ENCODE peak calls at places on chromosomes 5 and 9, in four cellular contexts. T is ovary, W is AG04450, P is fibroblast of lung. X is an unnamed sample.

GRCh38 chr5:9046756-9047481 is 499.0 kb downstream of the SEMA5A start:
- DNase-seq in P (peak), W (peak), T (no peak), X (no peak)

GRCh38 chr5:103407399-103407798 is 148.8 kb downstream of the MACIR start:
- DNase-seq in W (no peak), P (peak), T (no peak), X (no peak)

GRCh38 chr5:43037929-43038510 is 2.1 kb downstream of the ANXA2R start:
- DNase-seq in W (no peak), P (peak), T (no peak), X (no peak)

GRCh38 chr5:38208782-38209378 is 49.5 kb upstream of the EGFLAM start:
- DNase-seq in T (peak), W (peak), P (peak), X (no peak)

GRCh38 chr5:109965634-109966033 is 275.9 kb downstream of the MAN2A1 start:
- DNase-seq in P (no peak), T (no peak), W (no peak), X (no peak)

GRCh38 chr5:147818290-147818689 is 13.2 kb downstream of the SPINK1 start:
- DNase-seq in W (no peak), P (no peak), T (no peak), X (no peak)

GRCh38 chr5:139140631-139141071 is 57.5 kb downstream of the SIL1 start:
- DNase-seq in T (no peak), W (no peak), P (peak), X (no peak)

GRCh38 chr9:9003184-9003583 is 1203.6 kb upstream of the DMAC1 start:
- DNase-seq in P (peak), T (peak), W (no peak), X (no peak)

GRCh38 chr5:31049461-31049860 is 144.0 kb upstream of the CDH6 start:
- DNase-seq in P (no peak), W (no peak), T (no peak), X (no peak)

GRCh38 chr9:35827486-35827885 is 1.0 kb downstream of the FAM221B start:
- DNase-seq in P (peak), W (no peak), T (no peak), X (no peak)

GRCh38 chr5:150057996-150058395 is 28.4 kb downstream of the CSF1R start:
- DNase-seq in P (no peak), T (no peak), W (no peak), X (no peak)

GRCh38 chr5:74199005-74199404 is 441.5 kb downstream of the ENC1 start:
- DNase-seq in W (no peak), P (peak), T (no peak), X (no peak)

GRCh38 chr5:122195784-122196394 is 66.5 kb downstream of the ZNF474 start:
- DNase-seq in T (peak), P (peak), W (peak), X (no peak)

GRCh38 chr5:74404574-74405310 is 235.8 kb downstream of the ENC1 start:
- DNase-seq in T (no peak), W (no peak), P (no peak), X (no peak)

GRCh38 chr5:127519527-127519926 is 2.1 kb downstream of the PRRC1 start:
- DNase-seq in W (no peak), T (no peak), P (no peak), X (no peak)

GRCh38 chr9:135559606-135560005 is 1.9 kb upstream of the PAEP start:
- DNase-seq in W (no peak), P (no peak), T (no peak), X (no peak)

GRCh38 chr9:20379804-20380225 is 242.5 kb downstream of the MLLT3 start:
- DNase-seq in W (no peak), P (no peak), T (no peak), X (no peak)

DNA sequence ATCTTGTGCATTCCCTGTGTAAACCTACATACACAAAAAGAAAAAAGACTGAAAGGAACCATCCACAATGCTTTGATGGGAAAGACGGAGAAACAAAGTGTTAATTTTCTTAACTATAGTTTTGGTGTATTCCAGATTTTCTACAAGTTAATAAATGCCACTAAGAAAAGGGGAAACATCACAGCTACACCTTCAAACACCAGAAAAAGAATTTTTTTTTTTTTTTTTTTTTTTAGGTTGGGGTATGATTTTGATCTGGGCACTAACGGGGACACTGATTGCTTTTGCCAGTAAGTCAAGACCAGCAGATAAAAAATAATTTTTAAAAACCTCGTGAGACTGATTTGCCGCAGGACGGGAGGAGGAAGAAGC is 334 bp upstream of the THG1L start:
- DNase-seq in P (no peak), T (no peak), W (no peak), X (no peak)
- H3K27ac ChIP-seq in P (peak), T (no peak), W (peak), X (peak)

DNA sequence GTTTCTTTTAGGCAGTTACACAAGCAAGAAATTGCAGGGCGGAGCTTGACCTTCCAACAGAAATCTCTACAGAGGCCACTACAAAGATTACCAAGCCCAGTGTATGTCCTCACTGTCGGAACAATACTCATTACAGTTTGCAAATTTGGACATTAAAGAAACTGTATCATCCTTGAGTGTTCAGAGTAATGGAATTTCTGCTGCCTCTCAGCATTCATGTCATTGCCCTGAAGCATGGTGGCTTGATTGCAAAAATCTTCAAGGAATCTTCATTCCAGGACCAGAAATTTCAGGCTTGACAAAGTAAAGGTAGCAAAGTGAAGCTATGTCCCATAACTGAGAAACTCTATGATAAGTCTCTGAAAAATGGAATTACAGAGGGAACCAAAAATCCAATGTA is 134.6 kb upstream of the MAP3K1 start:
- DNase-seq in P (no peak), W (no peak), T (no peak), X (no peak)
- H3K27ac ChIP-seq in P (no peak), W (no peak), T (no peak), X (no peak)

GRCh38 chr5:143812085-143812705 is at the start of gene HMHB1:
- DNase-seq in P (no peak), T (no peak), W (no peak), X (no peak)
- H3K27ac ChIP-seq in P (no peak), T (no peak), W (no peak), X (no peak)

GRCh38 chr5:123517479-123517878 is 5.5 kb downstream of the CSNK1G3 start:
- DNase-seq in W (no peak), T (no peak), P (no peak), X (no peak)
- H3K27ac ChIP-seq in W (no peak), T (no peak), P (no peak), X (no peak)

GRCh38 chr5:151696470-151697061 is 9.9 kb upstream of the SPARC start:
- DNase-seq in P (peak), W (peak), T (peak), X (no peak)

GRCh38 chr5:151697452-151697851 is 10.7 kb upstream of the SPARC start:
- DNase-seq in P (peak), W (no peak), T (no peak), X (no peak)

GRCh38 chr5:151692312-151692711 is 5.6 kb upstream of the SPARC start:
- DNase-seq in P (peak), T (no peak), W (no peak), X (no peak)

GRCh38 chr5:151694035-151694485 is 7.3 kb upstream of the SPARC start:
- DNase-seq in W (no peak), P (peak), T (no peak), X (no peak)

GRCh38 chr5:151695464-151695863 is 8.7 kb upstream of the SPARC start:
- DNase-seq in P (peak), W (no peak), T (no peak), X (no peak)
- H3K27ac ChIP-seq in P (peak), W (peak), T (no peak), X (no peak)

DNA sequence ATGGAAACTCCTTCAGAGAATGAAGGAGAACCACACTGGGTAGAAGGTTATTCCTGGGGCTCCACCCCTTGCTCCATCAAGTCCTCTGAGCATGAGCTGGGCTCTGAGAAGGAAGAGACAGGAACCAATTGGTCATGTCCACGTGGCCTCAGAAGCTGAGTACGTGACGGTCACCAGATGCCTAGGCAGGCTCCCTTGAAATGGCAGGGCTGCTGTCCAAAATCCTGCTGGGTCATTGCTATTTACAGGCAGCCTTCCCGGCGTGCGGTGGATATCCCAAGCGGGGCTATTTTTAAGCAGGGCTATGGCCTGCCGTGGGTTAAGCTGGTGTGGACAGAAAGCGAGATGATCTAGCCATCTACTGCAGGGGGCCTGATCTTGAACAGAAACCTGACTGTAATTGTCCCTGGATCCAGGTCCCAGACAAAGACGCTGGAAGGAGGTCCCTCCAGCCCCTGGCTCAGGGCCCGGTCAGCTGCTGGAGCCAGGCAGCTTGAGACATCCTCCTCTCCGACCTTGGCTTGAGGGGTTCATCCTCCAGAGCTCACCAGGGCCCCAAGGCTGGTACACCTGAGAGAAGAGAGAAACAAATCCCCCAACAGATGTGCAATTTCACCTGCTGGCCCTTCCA is 558 bp upstream of the CKMT2 start:
- DNase-seq in P (no peak), T (peak), W (no peak), X (no peak)
- H3K27ac ChIP-seq in P (peak), T (peak), W (no peak), X (peak)

GRCh38 chr9:137048655-137049543 is 2.9 kb upstream of the NPDC1 start:
- DNase-seq in T (no peak), W (no peak), P (no peak), X (peak)
- H3K27ac ChIP-seq in T (no peak), W (no peak), P (no peak), X (no peak)

DNA sequence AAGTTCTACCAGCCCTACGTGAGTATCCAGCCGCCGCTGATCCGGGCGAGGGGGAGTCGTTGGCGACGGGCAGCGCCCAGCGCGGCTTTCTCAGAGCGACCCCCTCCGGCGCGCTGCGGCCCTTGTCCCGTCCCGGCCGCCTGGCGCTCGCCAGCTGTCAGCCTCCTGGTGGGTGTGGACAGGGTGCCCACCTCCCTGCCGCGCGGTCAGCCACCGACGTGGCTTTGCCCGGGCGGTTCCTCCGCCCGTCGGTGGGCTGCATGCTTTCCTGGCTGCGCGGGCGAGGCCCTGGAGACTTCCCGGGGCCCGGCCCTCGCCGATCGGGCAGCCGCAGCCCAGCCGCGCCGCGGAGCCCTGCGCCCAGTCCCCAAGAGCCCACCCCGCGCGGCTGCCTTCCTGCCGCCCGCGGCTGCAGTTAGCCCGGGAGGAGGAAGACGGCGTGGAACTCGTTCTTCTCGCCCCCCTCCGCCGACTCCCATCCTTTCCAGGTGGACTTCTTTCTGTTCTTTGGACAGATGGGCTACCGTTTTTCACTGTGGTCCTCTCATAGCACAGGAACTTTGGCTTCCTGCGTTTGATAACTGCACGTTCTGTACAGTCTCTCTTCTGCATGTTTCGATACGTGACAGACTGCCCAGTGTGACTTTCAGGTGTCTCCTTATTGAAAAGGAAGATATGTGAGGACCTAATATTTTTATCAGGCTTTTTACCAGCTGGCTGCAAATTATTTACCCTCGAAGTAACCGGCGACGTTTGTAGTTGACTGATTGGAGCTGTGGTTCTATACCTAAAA is 550 bp downstream of the AP3S1 start:
- DNase-seq in P (no peak), W (no peak), T (no peak), X (no peak)
- H3K27ac ChIP-seq in P (peak), W (peak), T (peak), X (peak)

GRCh38 chr5:81908044-81908443 is 63.8 kb upstream of the ATG10 start:
- DNase-seq in W (no peak), P (peak), T (no peak), X (no peak)

GRCh38 chr5:81904166-81904565 is 67.7 kb upstream of the ATG10 start:
- DNase-seq in P (no peak), W (no peak), T (no peak), X (no peak)

GRCh38 chr5:81907012-81907411 is 64.8 kb upstream of the ATG10 start:
- DNase-seq in W (no peak), P (peak), T (no peak), X (no peak)

GRCh38 chr5:81906086-81906485 is 65.7 kb upstream of the ATG10 start:
- DNase-seq in W (no peak), P (peak), T (no peak), X (peak)

DNA sequence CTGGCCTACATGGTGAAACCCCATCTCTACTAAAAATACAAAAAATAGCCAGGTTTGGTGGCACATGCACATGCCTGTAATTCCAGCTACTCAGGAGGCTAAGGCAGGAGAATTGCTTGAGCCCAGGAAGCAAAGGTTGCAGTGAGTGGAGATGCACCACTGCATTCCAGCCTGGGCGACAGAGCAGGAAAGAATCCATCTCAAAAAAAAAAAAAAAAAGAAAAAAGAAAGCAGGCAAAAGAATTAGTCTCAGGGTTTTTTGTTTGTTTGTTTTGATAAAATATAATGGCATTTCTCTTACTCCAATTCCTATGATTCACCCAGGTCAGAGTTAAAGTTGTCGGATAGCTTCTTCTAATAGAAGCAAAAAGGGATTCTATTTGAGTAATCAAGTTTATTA is 67.0 kb upstream of the ATG10 start:
- DNase-seq in W (no peak), P (peak), T (no peak), X (no peak)
- H3K27ac ChIP-seq in W (no peak), P (no peak), T (no peak), X (no peak)

DNA sequence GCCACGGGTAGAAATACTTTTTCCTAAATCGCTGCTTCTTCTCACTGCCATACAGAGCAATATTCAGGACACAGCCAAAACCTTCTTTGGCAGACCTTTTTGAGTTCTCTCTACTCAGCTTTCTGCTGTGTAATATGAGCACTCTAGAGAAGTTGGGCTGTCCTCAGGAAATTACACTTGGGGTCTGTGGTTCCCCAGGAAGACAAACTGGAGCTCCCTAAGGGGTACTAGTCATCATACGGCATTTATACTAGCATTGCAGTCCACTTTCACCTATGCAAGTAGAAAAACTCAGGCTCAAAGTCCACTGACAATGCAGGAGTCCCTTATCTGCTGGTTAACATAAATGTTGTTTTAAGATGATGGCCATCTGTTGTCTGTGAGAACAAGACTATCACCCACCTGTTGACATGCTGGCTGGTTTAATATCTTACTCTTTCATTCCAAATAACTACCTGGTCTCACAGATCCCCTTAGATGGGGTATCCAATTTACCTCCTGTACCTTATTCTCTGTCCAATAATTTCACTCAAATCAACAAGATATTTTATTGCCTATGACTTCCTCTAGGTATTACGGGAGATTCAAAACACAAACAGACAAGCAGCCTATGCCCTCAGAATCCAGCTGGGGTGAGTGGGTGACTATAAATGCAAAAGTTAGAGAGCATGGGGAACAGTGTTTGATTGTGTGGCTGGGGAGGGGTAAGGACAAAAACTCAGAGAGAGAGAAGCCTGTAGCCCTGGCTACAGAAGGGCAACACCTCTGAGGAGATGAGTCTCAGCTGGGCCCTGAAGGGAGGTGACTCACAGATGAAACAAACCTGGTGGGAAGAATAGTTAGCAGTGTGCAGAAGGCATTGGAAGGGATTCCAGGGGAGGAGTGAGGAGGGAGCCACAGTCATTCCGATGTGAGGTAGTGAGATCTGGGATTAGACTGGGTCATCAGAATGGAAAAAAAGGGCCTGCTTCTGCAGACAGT is 10.2 kb downstream of the DOCK8 start:
- DNase-seq in P (no peak), W (no peak), T (no peak), X (no peak)
- H3K27ac ChIP-seq in P (no peak), W (no peak), T (no peak), X (no peak)

X was measured in right lobe of liver.